ENCODE peak calls at places on chromosomes 11 and 22, in eight cellular contexts. J, I, G, R, Q, L, O and N are unnamed samples.
A peak's percentile ranks its signal among the peaks of the same experiment; 100 is the strongest.

GRCh38 chr11:123145220-123145619 is 49.8 kb downstream of the CLMP start:
- DNase-seq in J (peak; percentile 56), I (no peak), G (peak; percentile 94), R (peak; percentile 87), Q (no peak), L (peak; percentile 73), O (no peak), N (no peak)

GRCh38 chr22:36042240-36042639 is 13.6 kb upstream of the RBFOX2 start:
- DNase-seq in J (no peak), I (no peak), G (no peak), R (no peak), Q (no peak), L (peak; percentile 56), O (no peak), N (no peak)

GRCh38 chr11:74950374-74950969 is 1.4 kb downstream of the SPCS2 start:
- DNase-seq in J (no peak), I (no peak), G (no peak), R (no peak), Q (no peak), L (no peak), O (no peak), N (no peak)

GRCh38 chr11:12249590-12250260 is 127.6 kb upstream of the PARVA start:
- DNase-seq in J (peak; percentile 70), I (peak; percentile 97), G (no peak), R (peak; percentile 97), Q (no peak), L (no peak), O (no peak), N (no peak)

GRCh38 chr11:124865902-124866851 is 945 bp downstream of the ROBO3 start:
- DNase-seq in J (peak; percentile 58), I (peak; percentile 35), G (peak; percentile 86), R (no peak), Q (no peak), L (peak; percentile 23), O (no peak), N (no peak)

GRCh38 chr11:9716275-9717039 is 52.6 kb downstream of the SWAP70 start:
- DNase-seq in J (no peak), I (no peak), G (no peak), R (no peak), Q (no peak), L (no peak), O (no peak), N (no peak)

GRCh38 chr22:37485006-37485713 is 1.0 kb downstream of the MFNG start:
- DNase-seq in J (no peak), I (no peak), G (no peak), R (no peak), Q (no peak), L (no peak), O (no peak), N (no peak)

GRCh38 chr22:44394246-44395115 is 81.7 kb upstream of the SHISAL1 start:
- DNase-seq in J (peak; percentile 23), I (no peak), G (no peak), R (peak; percentile 0), Q (no peak), L (no peak), O (no peak), N (peak; percentile 70)

GRCh38 chr11:95764267-95764898 is 25.2 kb downstream of the FAM76B start:
- DNase-seq in J (no peak), I (peak; percentile 53), G (peak; percentile 71), R (no peak), Q (peak; percentile 23), L (no peak), O (no peak), N (no peak)

GRCh38 chr22:26554956-26555355 is 35.0 kb downstream of the TPST2 start:
- DNase-seq in J (no peak), I (no peak), G (no peak), R (no peak), Q (no peak), L (no peak), O (no peak), N (no peak)

GRCh38 chr22:39634530-39635399 is 64.2 kb downstream of the CACNA1I start:
- DNase-seq in J (no peak), I (no peak), G (peak; percentile 79), R (peak; percentile 53), Q (peak; percentile 53), L (no peak), O (no peak), N (no peak)

GRCh38 chr22:38849816-38850215 is 6.0 kb upstream of the NPTXR start:
- DNase-seq in J (no peak), I (no peak), G (no peak), R (no peak), Q (no peak), L (no peak), O (no peak), N (no peak)

GRCh38 chr11:73990727-73991126 is 8.1 kb upstream of the UCP2 start:
- DNase-seq in J (no peak), I (no peak), G (no peak), R (no peak), Q (no peak), L (no peak), O (no peak), N (no peak)

GRCh38 chr22:43227231-43227630 is 40.3 kb upstream of the TTLL12 start:
- DNase-seq in J (no peak), I (no peak), G (peak; percentile 77), R (no peak), Q (no peak), L (no peak), O (no peak), N (no peak)